ENCODE peak calls at places on chromosomes 16 and 17, in five cellular contexts. E, U, X, F and N are unnamed samples.

GRCh38 chr16:67283039-67283825 is 3.9 kb downstream of the PLEKHG4 start:
- DNase-seq in E (no peak), U (no peak), X (no peak), F (no peak), N (no peak)

GRCh38 chr17:42221886-42222745 is 27.8 kb upstream of the GHDC start:
- DNase-seq in E (peak), U (peak), X (peak), F (no peak), N (peak)

GRCh38 chr16:27237229-27238015 is 31.1 kb downstream of the NSMCE1 start:
- DNase-seq in E (peak), U (peak), X (no peak), F (peak), N (no peak)

GRCh38 chr16:24918641-24919040 is 72.9 kb downstream of the SLC5A11 start:
- DNase-seq in E (no peak), U (no peak), X (no peak), F (no peak), N (no peak)

GRCh38 chr16:1981972-1982574 is 804 bp upstream of the NOXO1 start:
- DNase-seq in E (no peak), U (no peak), X (peak), F (peak), N (peak)

GRCh38 chr17:2215616-2216364 is 87.8 kb downstream of the SMG6 start:
- DNase-seq in E (peak), U (peak), X (peak), F (peak), N (peak)

GRCh38 chr17:416293-417206 is 63.9 kb upstream of the RPH3AL start:
- DNase-seq in E (peak), U (peak), X (no peak), F (no peak), N (no peak)

GRCh38 chr17:19579867-19580565 is 46.4 kb downstream of the SLC47A1 start:
- DNase-seq in E (no peak), U (no peak), X (no peak), F (no peak), N (no peak)

GRCh38 chr17:31724619-31725018 is 134.4 kb downstream of the COPRS start:
- DNase-seq in E (no peak), U (no peak), X (no peak), F (no peak), N (no peak)

GRCh38 chr16:47732806-47733150 is 271.6 kb downstream of the PHKB start:
- DNase-seq in E (no peak), U (peak), X (no peak), F (no peak), N (no peak)

GRCh38 chr16:56107944-56108583 is 83.2 kb upstream of the GNAO1 start:
- DNase-seq in E (no peak), U (no peak), X (peak), F (no peak), N (peak)

GRCh38 chr17:5249615-5250014 is 15.0 kb upstream of the SCIMP start:
- DNase-seq in E (peak), U (peak), X (peak), F (no peak), N (peak)

GRCh38 chr17:82031303-82031884 is at the start of gene RAC3:
- DNase-seq in E (no peak), U (no peak), X (no peak), F (no peak), N (no peak)

GRCh38 chr17:12376276-12376675 is 289.4 kb upstream of the MYOCD start:
- DNase-seq in E (no peak), U (no peak), X (no peak), F (no peak), N (no peak)

GRCh38 chr17:82794781-82795505 is 43.1 kb downstream of the TBCD start:
- DNase-seq in E (no peak), U (no peak), X (no peak), F (no peak), N (no peak)

GRCh38 chr17:2982854-2983636 is 80.4 kb downstream of the OR1D5 start:
- DNase-seq in E (no peak), U (no peak), X (peak), F (peak), N (peak)

GRCh38 chr16:56673916-56674315 is 4.3 kb downstream of the MT1H start:
- DNase-seq in E (no peak), U (peak), X (no peak), F (no peak), N (peak)